ENCODE peak calls at places on chromosomes 4 and X, in seven cellular contexts. Q is BJ, H is lower leg skin, B is HFF-Myc, L is endothelial cell, A is HCT116, F is AG09319. E is an unnamed sample.

GRCh38 chr4:124537971-124538370 is 174.6 kb downstream of the ANKRD50 start:
- DNase-seq in L (no peak), A (no peak), F (no peak), H (no peak), B (no peak), Q (no peak), E (no peak)

GRCh38 chr4:76463568-76463967 is 28.5 kb downstream of the SHROOM3 start:
- DNase-seq in A (no peak), B (no peak), F (no peak), Q (no peak), H (no peak), L (no peak), E (no peak)

GRCh38 chrX:27890611-27891010 is 82.8 kb downstream of the MAGEB10 start:
- DNase-seq in A (peak), B (peak), L (no peak), H (no peak), Q (no peak), F (no peak), E (no peak)

GRCh38 chr4:7887415-7887814 is 52.2 kb downstream of the AFAP1 start:
- DNase-seq in L (no peak), Q (no peak), B (no peak), F (no peak), A (no peak), H (no peak), E (no peak)

GRCh38 chr4:176377705-176378302 is 58.0 kb downstream of the SPCS3 start:
- DNase-seq in L (no peak), H (no peak), F (no peak), Q (no peak), B (no peak), A (peak), E (no peak)

GRCh38 chr4:181858746-181859145 is 384.5 kb upstream of the TENM3 start:
- DNase-seq in B (no peak), Q (no peak), F (no peak), H (no peak), L (no peak), A (no peak), E (no peak)

GRCh38 chr4:54228064-54228527 is 997 bp upstream of the PDGFRA start:
- DNase-seq in Q (no peak), B (peak), A (no peak), L (peak), H (peak), F (peak), E (peak)

GRCh38 chr4:189162073-189162789 is 778.4 kb upstream of the FRG1 start:
- DNase-seq in H (no peak), B (no peak), L (peak), Q (no peak), F (no peak), A (no peak), E (no peak)

GRCh38 chr4:7423801-7424552 is 10.8 kb downstream of the PSAPL1 start:
- DNase-seq in F (no peak), L (no peak), B (no peak), H (no peak), A (no peak), Q (no peak), E (no peak)

GRCh38 chr4:138223191-138223910 is 18.8 kb downstream of the SLC7A11 start:
- DNase-seq in H (no peak), F (no peak), L (no peak), A (no peak), Q (no peak), B (no peak), E (no peak)

GRCh38 chr4:104743141-104743748 is 248.6 kb upstream of the CXXC4 start:
- DNase-seq in A (no peak), H (no peak), L (no peak), F (no peak), Q (no peak), B (no peak), E (no peak)

GRCh38 chr4:2324891-2325290 is 63.0 kb upstream of the MXD4 start:
- DNase-seq in Q (no peak), A (no peak), B (no peak), H (no peak), L (no peak), F (peak), E (no peak)

GRCh38 chrX:113390531-113390930 is 549.9 kb upstream of the AMOT start:
- DNase-seq in B (no peak), Q (no peak), L (no peak), H (no peak), F (no peak), A (no peak), E (no peak)
- TF ChIP-seq CTCF in B (no peak), Q (no peak), L (no peak), H (no peak), F (no peak), A (peak), E (no peak)

DNA sequence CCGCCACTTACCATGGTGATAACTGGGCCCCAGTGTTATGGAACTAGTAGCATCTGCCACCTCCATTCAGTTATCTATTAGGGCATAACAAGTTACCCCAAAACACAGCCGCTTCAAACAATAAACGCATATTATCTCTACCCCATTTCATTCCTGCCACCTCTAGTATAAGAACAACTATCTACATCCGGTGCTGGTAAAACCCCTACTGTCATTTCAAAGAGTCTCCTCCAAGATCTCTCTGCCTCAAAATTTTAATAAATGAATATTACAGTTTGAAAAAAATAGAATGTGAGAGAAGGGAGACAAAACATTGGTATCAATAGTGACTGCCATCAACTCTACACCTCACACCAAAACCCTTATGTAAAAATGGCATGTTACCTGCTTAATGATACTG is 35.5 kb upstream of the RBPJ start:
- DNase-seq in B (no peak), L (no peak), A (no peak), F (no peak), H (no peak), Q (no peak), E (no peak)
- TF ChIP-seq CTCF in B (no peak), L (no peak), A (no peak), F (no peak), H (no peak), Q (no peak), E (no peak)

GRCh38 chr4:51842554-51843308 is at the start of gene DCUN1D4:
- DNase-seq in B (peak), Q (peak), L (peak), A (peak), F (peak), H (peak), E (peak)
- TF ChIP-seq CTCF in B (peak), Q (peak), L (no peak), A (no peak), F (peak), H (no peak), E (no peak)

GRCh38 chr4:41935652-41936021 is 408 bp downstream of the TMEM33 start:
- DNase-seq in A (peak), F (no peak), B (no peak), H (no peak), Q (no peak), L (no peak), E (peak)
- TF ChIP-seq CTCF in A (no peak), F (no peak), B (no peak), H (no peak), Q (no peak), L (no peak), E (no peak)

DNA sequence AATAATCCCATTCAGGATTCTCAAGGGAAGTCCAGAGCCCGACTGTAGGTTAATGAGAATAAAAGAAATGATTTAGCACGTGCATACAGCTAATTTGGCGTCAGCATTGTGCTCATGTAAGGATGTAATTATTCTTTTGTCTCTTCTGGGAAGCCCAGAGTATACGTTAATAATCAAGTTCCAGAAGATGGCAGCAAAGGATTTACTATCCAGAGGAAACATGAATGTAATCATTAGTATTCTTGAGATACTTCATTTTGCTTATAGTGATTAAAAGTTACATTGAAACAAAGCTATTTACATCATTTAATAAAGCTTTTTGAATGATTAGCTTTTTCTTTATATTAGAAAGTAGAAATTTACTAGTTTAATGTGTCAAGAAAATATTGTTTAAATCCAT is 27.1 kb upstream of the MAP9 start:
- DNase-seq in B (peak), H (no peak), L (no peak), F (peak), A (peak), Q (no peak), E (no peak)
- TF ChIP-seq CTCF in B (no peak), H (no peak), L (no peak), F (peak), A (peak), Q (peak), E (no peak)

GRCh38 chr4:84085986-84086385 is 413.1 kb downstream of the NKX6-1 start:
- DNase-seq in B (no peak), L (no peak), H (no peak), Q (no peak), A (no peak), F (no peak), E (no peak)
- TF ChIP-seq CTCF in B (no peak), L (no peak), H (no peak), Q (no peak), A (no peak), F (no peak), E (no peak)

DNA sequence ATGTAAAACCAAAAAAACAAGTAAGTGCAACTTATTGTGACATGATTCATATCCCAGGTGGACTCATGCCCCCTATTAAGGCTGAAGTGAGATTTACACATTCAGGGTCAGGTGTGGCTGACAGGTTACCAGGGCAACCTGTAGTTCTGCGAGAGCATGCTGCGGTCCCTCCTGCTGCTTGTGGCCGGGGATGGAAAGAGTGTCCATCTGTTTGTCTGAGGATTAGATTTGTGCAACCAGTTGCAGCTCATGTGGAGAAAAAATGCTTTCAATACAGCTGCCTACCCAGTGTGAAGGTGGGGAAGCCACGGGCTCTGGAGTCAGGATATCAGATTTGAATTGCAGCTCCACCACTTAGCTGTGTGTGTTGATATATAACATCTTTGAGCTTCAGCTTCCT is 78.8 kb downstream of the FAM184B start:
- DNase-seq in F (no peak), Q (no peak), A (no peak), B (no peak), H (no peak), L (no peak), E (no peak)
- TF ChIP-seq CTCF in F (no peak), Q (no peak), A (no peak), B (no peak), H (no peak), L (no peak), E (no peak)

DNA sequence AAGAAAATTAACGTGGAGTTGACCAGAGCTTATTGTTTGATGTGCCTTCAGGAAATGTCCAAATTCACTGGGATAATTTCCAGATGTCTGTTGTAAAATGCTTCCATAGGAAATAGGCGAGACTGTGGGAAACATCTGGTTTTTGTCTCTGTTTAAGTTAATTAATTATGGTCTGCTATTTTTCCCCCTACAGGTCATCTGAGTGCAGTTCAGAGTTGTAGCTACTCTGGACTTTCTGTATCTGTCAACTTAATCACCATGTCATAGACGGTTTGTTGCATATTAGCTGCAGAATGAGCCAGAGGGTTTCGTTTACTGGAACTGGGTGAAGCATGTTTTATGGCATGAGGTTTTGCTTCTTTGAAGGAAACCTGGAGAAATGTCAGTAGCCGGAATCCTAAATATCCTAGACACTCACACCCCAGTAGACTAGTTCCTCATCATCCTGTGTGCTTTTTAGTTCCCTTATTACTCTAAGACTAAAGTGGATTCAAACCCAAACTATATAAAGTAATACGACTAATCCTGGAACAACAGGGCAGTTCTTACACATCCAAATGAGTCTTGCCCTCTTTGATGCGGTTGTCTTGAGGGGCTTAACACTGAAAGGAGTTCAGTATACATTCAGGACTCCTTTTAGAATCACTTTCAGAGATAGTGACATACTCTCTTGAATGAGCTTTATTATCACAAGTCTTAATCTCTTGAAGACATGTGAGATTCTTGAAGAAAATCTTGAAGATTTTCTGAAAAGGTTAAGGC is 62.5 kb downstream of the PPEF1 start:
- DNase-seq in F (no peak), L (no peak), A (no peak), Q (no peak), H (no peak), B (no peak), E (no peak)
- TF ChIP-seq CTCF in F (no peak), L (no peak), A (no peak), Q (no peak), H (no peak), B (no peak), E (no peak)

E was measured in activated CD8-positive, alpha-beta T cell treated with anti-CD3 and anti-CD28 coated beads for 36 hours.